ENCODE peak calls at places on chromosomes 13 and 19, in four cellular contexts. Z is CD4-positive, alpha-beta memory T cell; I is H7; S is posterior cingulate gyrus. P is an unnamed sample.

GRCh38 chr19:14559916-14560775 is 11.7 kb downstream of the NDUFB7 start:
- DNase-seq in S (no peak), I (peak; percentile 36), Z (no peak), P (no peak)

GRCh38 chr19:37329686-37330085 is 41.2 kb upstream of the ZNF527 start:
- DNase-seq in S (no peak), I (peak; percentile 43), Z (no peak), P (no peak)

GRCh38 chr19:43662487-43662886 is 7.5 kb downstream of the PLAUR start:
- DNase-seq in I (peak; percentile 48), S (no peak), Z (no peak), P (no peak)

GRCh38 chr13:106536244-106537034 is 977 bp upstream of the EFNB2 start:
- DNase-seq in I (peak; percentile 88), S (peak; percentile 93), Z (peak; percentile 80), P (peak; percentile 82)

GRCh38 chr19:7468840-7469239 is 20.0 kb downstream of the PEX11G start:
- DNase-seq in Z (no peak), S (no peak), I (no peak), P (no peak)

GRCh38 chr19:42113641-42114348 is 18.5 kb downstream of the POU2F2 start:
- DNase-seq in S (no peak), I (peak; percentile 74), Z (no peak), P (no peak)

GRCh38 chr13:78254113-78254512 is 335.5 kb upstream of the EDNRB start:
- DNase-seq in Z (no peak), I (no peak), S (no peak), P (no peak)

GRCh38 chr13:48251616-48252081 is 18.6 kb downstream of the ITM2B start:
- DNase-seq in Z (no peak), S (no peak), I (no peak), P (no peak)

GRCh38 chr13:59542303-59542702 is 621.4 kb downstream of the DIAPH3 start:
- DNase-seq in S (no peak), Z (no peak), I (no peak), P (no peak)

P was measured in immature natural killer cell.